ENCODE peak calls at places on chromosomes 5 and 9, in five cellular contexts. One of them, this sample, is unnamed.

GRCh38 chr9:133996531-133997520 is 4.7 kb upstream of the VAV2 start:
- DNase-seq in GM23338: no peak
- DNase-seq in activated naive CD4-positive, alpha-beta T cell treated with Interleukin-2 at 50 U/mL for 16 hours: no peak
- DNase-seq in T-helper 2 cell: no peak
- DNase-seq in body of pancreas: no peak
- DNase-seq in this sample: no peak

GRCh38 chr9:26856413-26857032 is 36.1 kb downstream of the CAAP1 start:
- DNase-seq in GM23338: peak
- DNase-seq in activated naive CD4-positive, alpha-beta T cell treated with Interleukin-2 at 50 U/mL for 16 hours: no peak
- DNase-seq in T-helper 2 cell: no peak
- DNase-seq in body of pancreas: peak
- DNase-seq in this sample: peak

GRCh38 chr5:56175465-56175864 is 57.7 kb downstream of the ANKRD55 start:
- DNase-seq in activated naive CD4-positive, alpha-beta T cell treated with Interleukin-2 at 50 U/mL for 16 hours: no peak
- DNase-seq in GM23338: peak
- DNase-seq in body of pancreas: peak
- DNase-seq in T-helper 2 cell: no peak
- DNase-seq in this sample: no peak

GRCh38 chr5:135505973-135506372 is 29.8 kb downstream of the NEUROG1 start:
- DNase-seq in T-helper 2 cell: no peak
- DNase-seq in GM23338: no peak
- DNase-seq in body of pancreas: no peak
- DNase-seq in activated naive CD4-positive, alpha-beta T cell treated with Interleukin-2 at 50 U/mL for 16 hours: no peak
- DNase-seq in this sample: no peak

GRCh38 chr9:129333961-129334743 is 156.1 kb upstream of the IER5L start:
- DNase-seq in activated naive CD4-positive, alpha-beta T cell treated with Interleukin-2 at 50 U/mL for 16 hours: no peak
- DNase-seq in GM23338: peak
- DNase-seq in body of pancreas: peak
- DNase-seq in T-helper 2 cell: no peak
- DNase-seq in this sample: no peak

GRCh38 chr5:128572546-128573339 is 34.7 kb upstream of the FBN2 start:
- DNase-seq in body of pancreas: no peak
- DNase-seq in T-helper 2 cell: no peak
- DNase-seq in GM23338: no peak
- DNase-seq in activated naive CD4-positive, alpha-beta T cell treated with Interleukin-2 at 50 U/mL for 16 hours: no peak
- DNase-seq in this sample: no peak

GRCh38 chr9:109124089-109124488 is 4.3 kb upstream of the TMEM245 start:
- DNase-seq in body of pancreas: no peak
- DNase-seq in T-helper 2 cell: no peak
- DNase-seq in GM23338: no peak
- DNase-seq in activated naive CD4-positive, alpha-beta T cell treated with Interleukin-2 at 50 U/mL for 16 hours: no peak
- DNase-seq in this sample: no peak

GRCh38 chr5:32254987-32255900 is 57.5 kb downstream of the MTMR12 start:
- DNase-seq in activated naive CD4-positive, alpha-beta T cell treated with Interleukin-2 at 50 U/mL for 16 hours: no peak
- DNase-seq in T-helper 2 cell: no peak
- DNase-seq in body of pancreas: peak
- DNase-seq in GM23338: no peak
- DNase-seq in this sample: no peak

GRCh38 chr5:159178978-159179377 is 30.4 kb downstream of the RNF145 start:
- DNase-seq in activated naive CD4-positive, alpha-beta T cell treated with Interleukin-2 at 50 U/mL for 16 hours: peak
- DNase-seq in GM23338: no peak
- DNase-seq in T-helper 2 cell: no peak
- DNase-seq in body of pancreas: peak
- DNase-seq in this sample: no peak

GRCh38 chr9:29830815-29831214 is 2257.5 kb upstream of the C9orf72 start:
- DNase-seq in activated naive CD4-positive, alpha-beta T cell treated with Interleukin-2 at 50 U/mL for 16 hours: no peak
- DNase-seq in GM23338: peak
- DNase-seq in T-helper 2 cell: no peak
- DNase-seq in body of pancreas: peak
- DNase-seq in this sample: no peak

GRCh38 chr5:62385136-62385535 is 18.6 kb downstream of the DIMT1 start:
- DNase-seq in T-helper 2 cell: no peak
- DNase-seq in GM23338: no peak
- DNase-seq in body of pancreas: no peak
- DNase-seq in activated naive CD4-positive, alpha-beta T cell treated with Interleukin-2 at 50 U/mL for 16 hours: no peak
- DNase-seq in this sample: no peak